ENCODE peak calls at places on chromosomes 3 and 15, in four cellular contexts. V, B, Q and G are unnamed samples.

GRCh38 chr15:48112242-48112641 is 8.5 kb upstream of the SLC24A5 start:
- DNase-seq in B (no peak), V (no peak), Q (no peak), G (no peak)

GRCh38 chr3:196138927-196139680 is 57.2 kb upstream of the TFRC start:
- DNase-seq in V (no peak), Q (no peak), B (no peak), G (no peak)

GRCh38 chr15:96325579-96326331 is 4.7 kb upstream of the NR2F2 start:
- DNase-seq in B (no peak), Q (no peak), V (no peak), G (no peak)

GRCh38 chr15:33296050-33296449 is 14.7 kb upstream of the RYR3 start:
- DNase-seq in V (no peak), B (no peak), Q (no peak), G (no peak)

GRCh38 chr15:63517614-63518013 is 13.2 kb downstream of the USP3 start:
- DNase-seq in Q (no peak), B (no peak), V (no peak), G (no peak)

GRCh38 chr15:89416339-89417183 is 79.8 kb downstream of the RHCG start:
- DNase-seq in V (peak; percentile 94), B (peak; percentile 39), Q (peak; percentile 19), G (peak; percentile 94)

GRCh38 chr3:169387751-169388696 is 275.5 kb downstream of the MECOM start:
- DNase-seq in Q (no peak), B (peak; percentile 11), V (no peak), G (no peak)

GRCh38 chr15:60704129-60704528 is 225.2 kb upstream of the ICE2 start:
- DNase-seq in B (no peak), Q (no peak), V (no peak), G (no peak)

GRCh38 chr3:126111566-126112475 is 27.9 kb upstream of the SLC41A3 start:
- DNase-seq in Q (no peak), V (no peak), B (no peak), G (no peak)

GRCh38 chr15:48800811-48801460 is 9.9 kb downstream of the CEP152 start:
- DNase-seq in V (no peak), Q (no peak), B (no peak), G (no peak)

GRCh38 chr15:66498501-66499386 is 1.2 kb upstream of the SNAPC5 start:
- DNase-seq in V (no peak), Q (no peak), B (no peak), G (no peak)

GRCh38 chr15:69181419-69181818 is 21.0 kb downstream of the GLCE start:
- DNase-seq in V (no peak), B (no peak), Q (no peak), G (no peak)

GRCh38 chr3:126389112-126389791 is 5.5 kb upstream of the CFAP100 start:
- DNase-seq in B (peak; percentile 71), V (peak; percentile 88), Q (peak; percentile 54), G (peak; percentile 66)

GRCh38 chr15:74420193-74420905 is 13.4 kb downstream of the SEMA7A start:
- DNase-seq in Q (no peak), B (no peak), V (no peak), G (no peak)

GRCh38 chr15:40647523-40647922 is 47.5 kb upstream of the RAD51 start:
- DNase-seq in B (no peak), Q (no peak), V (no peak), G (no peak)

GRCh38 chr3:52774066-52774713 is 3.2 kb upstream of the ITIH1 start:
- DNase-seq in Q (no peak), V (no peak), B (no peak), G (no peak)

GRCh38 chr3:155418426-155418825 is 124.9 kb upstream of the STRIT1 start:
- DNase-seq in Q (no peak), V (no peak), B (no peak), G (no peak)

GRCh38 chr15:74419432-74419831 is 14.3 kb downstream of the SEMA7A start:
- DNase-seq in Q (no peak), V (no peak), B (no peak), G (no peak)

GRCh38 chr3:88180398-88180999 is 30.7 kb downstream of the C3orf38 start:
- DNase-seq in V (peak; percentile 42), B (peak; percentile 24), Q (no peak), G (peak; percentile 50)

GRCh38 chr15:48059786-48060185 is 61.0 kb upstream of the SLC24A5 start:
- DNase-seq in Q (no peak), B (no peak), V (no peak), G (no peak)

GRCh38 chr3:18512007-18512406 is 86.9 kb upstream of the SATB1 start:
- DNase-seq in B (no peak), Q (no peak), V (no peak), G (no peak)

GRCh38 chr15:96335429-96335807 is 4.9 kb downstream of the NR2F2 start:
- DNase-seq in Q (no peak), B (no peak), V (no peak), G (no peak)

GRCh38 chr3:114370537-114371174 is 76.8 kb downstream of the TIGIT start:
- DNase-seq in B (no peak), V (no peak), Q (no peak), G (no peak)

GRCh38 chr15:34606545-34606944 is 23.1 kb upstream of the GOLGA8B start:
- DNase-seq in V (no peak), Q (no peak), B (no peak), G (no peak)

GRCh38 chr3:106302451-106303221 is 433.8 kb upstream of the CBLB start:
- DNase-seq in B (no peak), Q (no peak), V (peak; percentile 46), G (no peak)

GRCh38 chr3:179807588-179807987 is 154.7 kb downstream of the USP13 start:
- DNase-seq in Q (no peak), V (no peak), B (no peak), G (no peak)

GRCh38 chr3:191294291-191294690 is 34.9 kb upstream of the CCDC50 start:
- DNase-seq in Q (no peak), B (no peak), V (no peak), G (no peak)

GRCh38 chr3:184117649-184118048 is 17.5 kb upstream of the EIF2B5 start:
- DNase-seq in V (no peak), B (no peak), Q (no peak), G (no peak)

GRCh38 chr3:169362261-169362660 is 301.3 kb downstream of the MECOM start:
- DNase-seq in B (peak; percentile 50), V (no peak), Q (no peak), G (no peak)

GRCh38 chr3:27557411-27557810 is 73.2 kb upstream of the SLC4A7 start:
- DNase-seq in B (no peak), V (no peak), Q (no peak), G (no peak)